ENCODE peak calls at places on chromosomes 5 and 9, in seven cellular contexts. V is HS-5; W is T follicular helper cell; L is CD8-positive, alpha-beta T cell; B is HFFc6; I is activated T-cell treated with anti-CD3 and anti-CD28 coated beads, Interleukin-2, amount 50 U/mL, for 24 hours; C is RWPE2. X is an unnamed sample.
A peak's percentile ranks its signal among the peaks of the same experiment; 100 is the strongest.

GRCh38 chr5:87421307-87421706 is 8.6 kb upstream of the CCNH start:
- DNase-seq in C (no peak), W (no peak), I (no peak), V (no peak), B (no peak), L (no peak), X (no peak)

GRCh38 chr5:63794979-63795378 is 167.3 kb downstream of the HTR1A start:
- DNase-seq in I (no peak), V (no peak), C (no peak), B (no peak), W (no peak), L (no peak), X (no peak)

GRCh38 chr9:124320062-124320973 is 62.6 kb downstream of the NEK6 start:
- DNase-seq in C (no peak), B (peak; percentile 40), W (no peak), L (peak; percentile 32), I (peak; percentile 65), V (peak; percentile 25), X (peak; percentile 10)

GRCh38 chr5:135400866-135401265 is 1.8 kb upstream of the MACROH2A1 start:
- DNase-seq in V (no peak), B (no peak), C (no peak), W (no peak), I (no peak), L (no peak), X (no peak)

GRCh38 chr9:128916745-128917144 is 4.0 kb upstream of the PHYHD1 start:
- DNase-seq in L (no peak), I (no peak), W (no peak), C (no peak), B (no peak), V (no peak), X (no peak)

GRCh38 chr5:115875447-115875846 is 33.7 kb downstream of the AP3S1 start:
- DNase-seq in W (no peak), V (no peak), C (no peak), L (no peak), B (no peak), I (no peak), X (no peak)

GRCh38 chr5:1208743-1209551 is 7.6 kb downstream of the SLC6A19 start:
- DNase-seq in W (no peak), C (peak; percentile 72), V (no peak), I (no peak), B (no peak), L (no peak), X (no peak)

GRCh38 chr5:143714629-143715028 is 97.3 kb upstream of the HMHB1 start:
- DNase-seq in W (no peak), I (no peak), V (no peak), B (peak; percentile 65), C (no peak), L (no peak), X (no peak)

GRCh38 chr9:68501159-68501506 is 39.5 kb downstream of the TMEM252 start:
- DNase-seq in L (no peak), B (no peak), W (no peak), I (no peak), C (no peak), V (no peak), X (no peak)

GRCh38 chr9:87387351-87388055 is 110.2 kb upstream of the DAPK1 start:
- DNase-seq in C (no peak), B (no peak), W (no peak), L (no peak), I (no peak), V (no peak), X (no peak)

GRCh38 chr9:129312731-129313130 is 134.7 kb upstream of the IER5L start:
- DNase-seq in V (no peak), C (no peak), W (no peak), B (no peak), I (peak; percentile 26), L (no peak), X (no peak)

GRCh38 chr5:142306077-142306502 is 18.7 kb downstream of the SPRY4 start:
- DNase-seq in L (no peak), W (no peak), I (no peak), V (no peak), B (no peak), C (no peak), X (no peak)

GRCh38 chr9:20898885-20899554 is 132.4 kb downstream of the HACD4 start:
- DNase-seq in W (no peak), C (no peak), I (no peak), L (no peak), V (no peak), B (peak; percentile 39), X (no peak)

GRCh38 chr9:80691229-80691628 is 998.1 kb downstream of the TLE1 start:
- DNase-seq in W (no peak), V (no peak), B (no peak), L (no peak), C (no peak), I (no peak), X (no peak)

GRCh38 chr9:2559212-2560152 is 62.1 kb upstream of the VLDLR start:
- DNase-seq in B (peak; percentile 88), I (no peak), L (no peak), V (peak; percentile 73), C (no peak), W (no peak), X (no peak)

GRCh38 chr5:4640793-4641192 is 499.3 kb upstream of the ADAMTS16 start:
- DNase-seq in W (no peak), V (no peak), L (no peak), C (no peak), B (no peak), I (no peak), X (no peak)

GRCh38 chr5:170273968-170274710 is 23.4 kb downstream of the LCP2 start:
- DNase-seq in B (no peak), I (peak; percentile 71), L (peak; percentile 77), C (no peak), W (peak; percentile 61), V (no peak), X (peak; percentile 59)

GRCh38 chr9:8718121-8718725 is 918.6 kb upstream of the DMAC1 start:
- DNase-seq in C (no peak), B (no peak), L (no peak), I (no peak), W (no peak), V (peak; percentile 18), X (no peak)

GRCh38 chr5:76994337-76994736 is 35.9 kb upstream of the AGGF1 start:
- DNase-seq in B (no peak), I (no peak), L (no peak), V (no peak), C (no peak), W (no peak), X (no peak)

GRCh38 chr9:88462191-88462590 is 72.8 kb upstream of the NXNL2 start:
- DNase-seq in L (no peak), C (no peak), B (peak; percentile 39), I (no peak), V (peak; percentile 37), W (no peak), X (no peak)

GRCh38 chr5:169331292-169331852 is 30.4 kb upstream of the SLIT3 start:
- DNase-seq in V (no peak), B (no peak), L (no peak), I (no peak), W (no peak), C (no peak), X (no peak)

GRCh38 chr5:96816991-96817390 is 9.2 kb upstream of the ERAP1 start:
- DNase-seq in W (no peak), L (no peak), C (no peak), B (no peak), V (no peak), I (peak; percentile 46), X (no peak)

GRCh38 chr9:110072597-110073355 is 135.2 kb downstream of the C9orf152 start:
- DNase-seq in C (no peak), V (no peak), L (no peak), W (no peak), B (no peak), I (no peak), X (no peak)

GRCh38 chr5:106314221-106314824 is 1356.4 kb downstream of the EFNA5 start:
- DNase-seq in B (no peak), I (no peak), L (no peak), C (no peak), V (no peak), W (no peak), X (no peak)

GRCh38 chr9:14366071-14366470 is 52.1 kb upstream of the NFIB start:
- DNase-seq in V (peak; percentile 91), L (no peak), I (no peak), W (no peak), C (no peak), B (peak; percentile 80), X (no peak)

GRCh38 chr9:15856591-15856990 is 303.7 kb downstream of the CCDC171 start:
- DNase-seq in L (no peak), V (peak; percentile 10), I (no peak), C (no peak), B (peak; percentile 55), W (no peak), X (no peak)

GRCh38 chr5:1232780-1233179 is 7.6 kb downstream of the SLC6A18 start:
- DNase-seq in W (no peak), I (no peak), B (no peak), C (no peak), L (no peak), V (no peak), X (no peak)

GRCh38 chr9:37918665-37919165 is 14.8 kb upstream of the SLC25A51 start:
- DNase-seq in B (no peak), I (no peak), C (peak; percentile 9), W (no peak), L (no peak), V (no peak), X (no peak)

GRCh38 chr5:172686111-172686510 is 45.0 kb downstream of the NEURL1B start:
- DNase-seq in C (no peak), L (no peak), W (no peak), V (no peak), B (no peak), I (no peak), X (no peak)

GRCh38 chr9:101394687-101395086 is 3.7 kb downstream of the MRPL50 start:
- DNase-seq in C (no peak), B (no peak), V (no peak), I (no peak), W (no peak), L (no peak), X (no peak)

GRCh38 chr9:110049699-110050450 is 158.1 kb downstream of the C9orf152 start:
- DNase-seq in W (no peak), L (no peak), V (no peak), C (no peak), B (no peak), I (peak; percentile 51), X (no peak)

X was measured in effector CD4-positive, alpha-beta T cell.